ENCODE peak calls at places on chromosomes 1 and 21, in six cellular contexts. T, Y, Z, G, B and O are unnamed samples.

GRCh38 chr21:15514073-15514946 is 215.5 kb upstream of the USP25 start:
- DNase-seq in Y (no peak), T (no peak), Z (no peak), B (no peak), G (no peak), O (no peak)

GRCh38 chr1:21756393-21757089 is 26.4 kb downstream of the USP48 start:
- DNase-seq in G (no peak), T (no peak), Z (no peak), B (peak; percentile 43), Y (no peak), O (no peak)

GRCh38 chr1:74729741-74730478 is 2.9 kb downstream of the CRYZ start:
- DNase-seq in Z (peak; percentile 78), B (no peak), Y (no peak), G (no peak), T (no peak), O (no peak)

GRCh38 chr21:28554660-28555475 is 437.8 kb downstream of the LTN1 start:
- DNase-seq in Y (no peak), B (no peak), T (no peak), Z (peak; percentile 63), G (no peak), O (no peak)

GRCh38 chr1:26496881-26497280 is 24.6 kb downstream of the HMGN2 start:
- DNase-seq in B (no peak), T (no peak), G (no peak), Y (no peak), Z (peak; percentile 33), O (no peak)

GRCh38 chr1:242005866-242006565 is 7.1 kb upstream of the MAP1LC3C start:
- DNase-seq in Z (no peak), B (no peak), Y (no peak), T (no peak), G (no peak), O (no peak)

GRCh38 chr1:52697795-52698674 is at the start of gene COA7:
- DNase-seq in T (peak; percentile 41), Y (peak; percentile 79), B (peak; percentile 90), G (peak; percentile 76), Z (peak; percentile 71), O (peak; percentile 86)

GRCh38 chr1:156677616-156678596 is 699 bp upstream of the NES start:
- DNase-seq in T (no peak), G (peak; percentile 58), B (no peak), Z (peak; percentile 89), Y (peak; percentile 79), O (no peak)

GRCh38 chr1:116503535-116504307 is 67.1 kb downstream of the CD58 start:
- DNase-seq in Y (no peak), T (no peak), B (no peak), Z (no peak), G (no peak), O (no peak)

GRCh38 chr21:36512971-36513370 is 33.0 kb upstream of the CLDN14 start:
- DNase-seq in Z (no peak), B (no peak), T (no peak), G (no peak), Y (no peak), O (no peak)

GRCh38 chr21:42523941-42524340 is 10.3 kb downstream of the SLC37A1 start:
- DNase-seq in B (peak; percentile 29), T (no peak), G (no peak), Y (no peak), Z (no peak), O (no peak)

GRCh38 chr1:60463146-60463545 is 389.6 kb upstream of the C1orf87 start:
- DNase-seq in T (no peak), G (no peak), B (no peak), Z (no peak), Y (no peak), O (no peak)

GRCh38 chr1:109863699-109864062 is 47.0 kb upstream of the CSF1 start:
- DNase-seq in Y (no peak), Z (no peak), G (no peak), T (no peak), B (no peak), O (no peak)

GRCh38 chr1:67226688-67227087 is 60.4 kb downstream of the IL23R start:
- DNase-seq in T (no peak), G (no peak), B (no peak), Y (no peak), Z (no peak), O (no peak)

GRCh38 chr1:62989497-62989896 is 205.6 kb downstream of the ATG4C start:
- DNase-seq in G (no peak), Z (no peak), Y (no peak), T (no peak), B (no peak), O (no peak)

GRCh38 chr21:16211339-16212303 is 481.8 kb downstream of the USP25 start:
- DNase-seq in Z (peak; percentile 1), Y (peak; percentile 61), T (no peak), G (no peak), B (no peak), O (no peak)

GRCh38 chr1:229862017-229862774 is 204.8 kb upstream of the GALNT2 start:
- DNase-seq in T (no peak), Z (no peak), G (no peak), B (no peak), Y (peak; percentile 34), O (no peak)

GRCh38 chr1:21871943-21872342 is 59.9 kb downstream of the LDLRAD2 start:
- DNase-seq in T (no peak), Z (no peak), Y (no peak), B (no peak), G (no peak), O (no peak)

GRCh38 chr1:35555601-35556477 is 1.4 kb downstream of the KIAA0319L start:
- DNase-seq in T (no peak), Z (peak; percentile 78), G (peak; percentile 70), Y (no peak), B (no peak), O (no peak)

GRCh38 chr21:37655601-37656300 is 260.5 kb downstream of the KCNJ6 start:
- DNase-seq in Y (no peak), B (no peak), G (no peak), Z (no peak), T (no peak), O (no peak)

GRCh38 chr1:224727851-224728250 is 111.7 kb downstream of the CNIH3 start:
- DNase-seq in B (no peak), Y (no peak), T (no peak), Z (no peak), G (no peak), O (no peak)

GRCh38 chr21:30979054-30979453 is 59.2 kb downstream of the KRTAP19-8 start:
- DNase-seq in G (no peak), T (no peak), B (no peak), Z (no peak), Y (no peak), O (no peak)

GRCh38 chr1:3645666-3646355 is 4.1 kb downstream of the WRAP73 start:
- DNase-seq in T (no peak), B (no peak), Z (no peak), G (no peak), Y (no peak), O (no peak)

GRCh38 chr1:154325583-154326545 is 539 bp downstream of the ATP8B2 start:
- DNase-seq in Y (peak; percentile 65), B (peak; percentile 69), G (no peak), T (no peak), Z (peak; percentile 89), O (peak; percentile 84)

GRCh38 chr1:211305044-211305443 is 21.6 kb upstream of the TRAF5 start:
- DNase-seq in Z (peak; percentile 58), Y (no peak), B (no peak), T (peak; percentile 44), G (no peak), O (no peak)

GRCh38 chr1:237864338-237865244 is 26.1 kb downstream of the ZP4 start:
- DNase-seq in B (peak; percentile 65), Z (no peak), G (peak; percentile 28), Y (no peak), T (no peak), O (no peak)

GRCh38 chr1:235888119-235888643 is 21.5 kb upstream of the LYST start:
- DNase-seq in B (no peak), Y (no peak), G (no peak), Z (no peak), T (peak; percentile 51), O (no peak)

GRCh38 chr21:41816583-41817165 is 49.8 kb upstream of the RIPK4 start:
- DNase-seq in B (peak; percentile 54), G (no peak), Y (peak; percentile 2), T (peak; percentile 31), Z (peak; percentile 46), O (peak; percentile 71)